ENCODE peak calls at places on chromosomes 4 and X, in four cellular contexts. One of them, this sample, is unnamed.
A peak's percentile ranks its signal among the peaks of the same experiment; 100 is the strongest.

GRCh38 chr4:21801661-21802355 is 146.8 kb downstream of the KCNIP4 start:
- DNase-seq in K562: no peak
- DNase-seq in GM12878: no peak
- DNase-seq in HCT116: no peak
- DNase-seq in this sample: no peak

GRCh38 chr4:158750379-158750778 is 18.4 kb upstream of the FNIP2 start:
- DNase-seq in K562: no peak
- DNase-seq in HCT116: no peak
- DNase-seq in GM12878: no peak
- DNase-seq in this sample: no peak

GRCh38 chr4:8081171-8081570 is 77.4 kb downstream of the ABLIM2 start:
- DNase-seq in K562: no peak
- DNase-seq in HCT116: no peak
- DNase-seq in GM12878: no peak
- DNase-seq in this sample: no peak

GRCh38 chr4:74038161-74039064 is at the start of gene CXCL3:
- DNase-seq in HCT116: no peak
- DNase-seq in K562: peak; percentile 85
- DNase-seq in GM12878: no peak
- DNase-seq in this sample: no peak

GRCh38 chrX:102155806-102156179 is at the start of gene BEX5:
- DNase-seq in HCT116: no peak
- DNase-seq in K562: peak; percentile 34
- DNase-seq in GM12878: no peak
- DNase-seq in this sample: peak; percentile 58

GRCh38 chr4:10283761-10284160 is 167.2 kb upstream of the WDR1 start:
- DNase-seq in HCT116: no peak
- DNase-seq in GM12878: no peak
- DNase-seq in K562: no peak
- DNase-seq in this sample: no peak

GRCh38 chr4:97653701-97654100 is 489.6 kb downstream of the STPG2 start:
- DNase-seq in HCT116: no peak
- DNase-seq in GM12878: no peak
- DNase-seq in K562: no peak
- DNase-seq in this sample: no peak

GRCh38 chrX:32877592-32877991 is 333.8 kb downstream of the DMD start:
- DNase-seq in GM12878: no peak
- DNase-seq in K562: no peak
- DNase-seq in HCT116: no peak
- DNase-seq in this sample: peak; percentile 8

GRCh38 chrX:18210470-18210869 is 10.2 kb downstream of the BEND2 start:
- DNase-seq in GM12878: no peak
- DNase-seq in K562: no peak
- DNase-seq in HCT116: no peak
- DNase-seq in this sample: no peak

GRCh38 chr4:1597021-1597931 is 86.8 kb downstream of the FAM53A start:
- DNase-seq in K562: no peak
- DNase-seq in GM12878: no peak
- DNase-seq in HCT116: no peak
- DNase-seq in this sample: no peak

GRCh38 chr4:126512998-126513397 is 1119.8 kb upstream of the INTU start:
- DNase-seq in HCT116: no peak
- DNase-seq in GM12878: no peak
- DNase-seq in K562: no peak
- DNase-seq in this sample: no peak

GRCh38 chrX:81174286-81174685 is 27.4 kb downstream of the HMGN5 start:
- DNase-seq in K562: no peak
- DNase-seq in HCT116: no peak
- DNase-seq in GM12878: no peak
- DNase-seq in this sample: no peak

GRCh38 chr4:16136771-16137170 is 52.9 kb upstream of the PROM1 start:
- DNase-seq in HCT116: no peak
- DNase-seq in GM12878: no peak
- DNase-seq in K562: no peak
- DNase-seq in this sample: no peak

GRCh38 chr4:118981839-118982381 is 93.3 kb downstream of the SYNPO2 start:
- DNase-seq in K562: peak; percentile 58
- DNase-seq in HCT116: peak; percentile 55
- DNase-seq in GM12878: no peak
- DNase-seq in this sample: peak; percentile 33

GRCh38 chr4:173151496-173151895 is 17.1 kb upstream of the GALNT7 start:
- DNase-seq in GM12878: no peak
- DNase-seq in HCT116: no peak
- DNase-seq in K562: no peak
- DNase-seq in this sample: no peak

GRCh38 chrX:39261446-39262147 is 460.3 kb downstream of the MID1IP1 start:
- DNase-seq in K562: peak; percentile 24
- DNase-seq in GM12878: no peak
- DNase-seq in HCT116: peak; percentile 8
- DNase-seq in this sample: peak; percentile 36

GRCh38 chrX:38923451-38923969 is 122.3 kb downstream of the MID1IP1 start:
- DNase-seq in GM12878: peak; percentile 79
- DNase-seq in K562: no peak
- DNase-seq in HCT116: no peak
- DNase-seq in this sample: no peak

GRCh38 chr4:86279247-86279960 is 80.4 kb downstream of the MAPK10 start:
- DNase-seq in K562: no peak
- DNase-seq in HCT116: no peak
- DNase-seq in GM12878: no peak
- DNase-seq in this sample: no peak

GRCh38 chr4:23945521-23946017 is 55.7 kb upstream of the PPARGC1A start:
- DNase-seq in K562: no peak
- DNase-seq in HCT116: no peak
- DNase-seq in GM12878: no peak
- DNase-seq in this sample: no peak

GRCh38 chr4:139913995-139914394 is 240.0 kb downstream of the MAML3 start:
- DNase-seq in GM12878: no peak
- DNase-seq in K562: no peak
- DNase-seq in HCT116: no peak
- DNase-seq in this sample: no peak

GRCh38 chrX:40065291-40066046 is 32.3 kb downstream of the BCOR start:
- DNase-seq in GM12878: no peak
- DNase-seq in HCT116: no peak
- DNase-seq in K562: no peak
- DNase-seq in this sample: no peak

GRCh38 chr4:93201471-93201870 is 627.1 kb upstream of the ATOH1 start:
- DNase-seq in HCT116: no peak
- DNase-seq in GM12878: no peak
- DNase-seq in K562: no peak
- DNase-seq in this sample: no peak

GRCh38 chrX:68732906-68733493 is 85.5 kb downstream of the STARD8 start:
- DNase-seq in HCT116: peak; percentile 35
- DNase-seq in GM12878: no peak
- DNase-seq in K562: peak; percentile 73
- DNase-seq in this sample: peak; percentile 59

GRCh38 chrX:13085533-13085932 is 41.1 kb upstream of the FAM9C start:
- DNase-seq in GM12878: peak; percentile 74
- DNase-seq in K562: no peak
- DNase-seq in HCT116: no peak
- DNase-seq in this sample: no peak

GRCh38 chrX:104187931-104188330 is 21.7 kb downstream of the FAM199X start:
- DNase-seq in HCT116: no peak
- DNase-seq in GM12878: no peak
- DNase-seq in K562: no peak
- DNase-seq in this sample: no peak

GRCh38 chr4:92387459-92388069 is 83.8 kb downstream of the GRID2 start:
- DNase-seq in K562: peak; percentile 3
- DNase-seq in GM12878: peak; percentile 4
- DNase-seq in HCT116: peak; percentile 68
- DNase-seq in this sample: peak; percentile 28

GRCh38 chr4:182169987-182170386 is 73.2 kb upstream of the TENM3 start:
- DNase-seq in HCT116: no peak
- DNase-seq in K562: no peak
- DNase-seq in GM12878: no peak
- DNase-seq in this sample: no peak

GRCh38 chr4:69095301-69095731 is 958 bp upstream of the UGT2B7 start:
- DNase-seq in K562: no peak
- DNase-seq in HCT116: no peak
- DNase-seq in GM12878: no peak
- DNase-seq in this sample: no peak

GRCh38 chr4:8768357-8768999 is 103.2 kb downstream of the HMX1 start:
- DNase-seq in GM12878: no peak
- DNase-seq in HCT116: no peak
- DNase-seq in K562: no peak
- DNase-seq in this sample: no peak

GRCh38 chrX:46953137-46953527 is 40.9 kb downstream of the JADE3 start:
- DNase-seq in HCT116: no peak
- DNase-seq in GM12878: peak; percentile 51
- DNase-seq in K562: no peak
- DNase-seq in this sample: no peak

GRCh38 chrX:46959101-46959500 is 46.9 kb downstream of the JADE3 start:
- DNase-seq in K562: no peak
- DNase-seq in HCT116: no peak
- DNase-seq in GM12878: no peak
- DNase-seq in this sample: no peak

GRCh38 chrX:46957299-46957698 is 45.1 kb downstream of the JADE3 start:
- DNase-seq in K562: no peak
- DNase-seq in GM12878: no peak
- DNase-seq in HCT116: no peak
- DNase-seq in this sample: no peak

GRCh38 chrX:46954716-46955115 is 42.5 kb downstream of the JADE3 start:
- DNase-seq in K562: no peak
- DNase-seq in GM12878: no peak
- DNase-seq in HCT116: no peak
- DNase-seq in this sample: no peak

DNA sequence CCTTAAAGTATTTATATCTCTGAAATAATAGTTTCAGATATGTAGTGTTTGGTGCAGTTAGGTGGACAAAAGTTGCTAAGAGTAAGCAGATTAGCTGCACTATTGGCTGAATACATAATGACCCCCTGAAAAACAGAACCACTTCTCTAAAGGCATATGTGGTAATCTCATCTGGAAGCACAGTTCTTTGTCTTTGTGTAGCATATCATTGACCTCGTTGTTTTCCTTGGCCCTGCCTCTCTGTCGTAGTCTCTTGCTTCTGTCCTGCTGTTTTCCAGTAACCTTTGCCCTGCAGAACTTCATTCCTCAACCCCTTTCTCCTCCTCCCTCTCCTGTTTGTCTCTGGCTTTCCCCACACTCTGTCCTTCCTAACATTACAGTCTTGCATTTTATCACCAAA is 41.4 kb downstream of the JADE3 start:
- DNase-seq in GM12878: no peak
- DNase-seq in K562: no peak
- DNase-seq in HCT116: no peak
- DNase-seq in this sample: peak; percentile 48
- TF ChIP-seq ZNF274 in GM12878: no peak
- TF ChIP-seq ZNF274 in K562: no peak
- TF ChIP-seq ZNF274 in HCT116: no peak
- TF ChIP-seq ZNF274 in this sample: no peak

DNA sequence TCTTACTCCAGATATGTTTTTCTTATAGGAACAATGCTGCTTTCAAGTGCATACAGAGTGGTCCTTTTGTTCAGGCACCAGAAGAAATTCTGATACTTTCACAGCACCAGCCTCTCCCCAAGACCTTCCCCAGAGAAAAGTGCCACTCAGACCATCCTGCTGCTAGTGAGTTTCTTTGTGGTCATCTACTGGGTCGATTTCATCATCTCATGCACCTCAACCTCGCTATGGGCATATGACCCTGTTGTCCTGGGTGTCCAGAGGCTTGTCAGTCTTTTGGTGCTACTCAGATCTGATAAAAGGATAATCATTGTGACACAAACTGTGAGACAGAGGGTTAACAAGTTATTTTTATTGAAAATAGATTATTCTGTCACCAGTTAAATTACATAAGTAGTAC is 39.5 kb downstream of the WDR13 start:
- DNase-seq in K562: no peak
- DNase-seq in GM12878: no peak
- DNase-seq in HCT116: no peak
- DNase-seq in this sample: no peak
- H3K9ac ChIP-seq in K562: no peak overlapping the region
- H3K9ac ChIP-seq in GM12878: no peak overlapping the region
- H3K9ac ChIP-seq in HCT116: no peak overlapping the region
- H3K9ac ChIP-seq in this sample: no peak overlapping the region

DNA sequence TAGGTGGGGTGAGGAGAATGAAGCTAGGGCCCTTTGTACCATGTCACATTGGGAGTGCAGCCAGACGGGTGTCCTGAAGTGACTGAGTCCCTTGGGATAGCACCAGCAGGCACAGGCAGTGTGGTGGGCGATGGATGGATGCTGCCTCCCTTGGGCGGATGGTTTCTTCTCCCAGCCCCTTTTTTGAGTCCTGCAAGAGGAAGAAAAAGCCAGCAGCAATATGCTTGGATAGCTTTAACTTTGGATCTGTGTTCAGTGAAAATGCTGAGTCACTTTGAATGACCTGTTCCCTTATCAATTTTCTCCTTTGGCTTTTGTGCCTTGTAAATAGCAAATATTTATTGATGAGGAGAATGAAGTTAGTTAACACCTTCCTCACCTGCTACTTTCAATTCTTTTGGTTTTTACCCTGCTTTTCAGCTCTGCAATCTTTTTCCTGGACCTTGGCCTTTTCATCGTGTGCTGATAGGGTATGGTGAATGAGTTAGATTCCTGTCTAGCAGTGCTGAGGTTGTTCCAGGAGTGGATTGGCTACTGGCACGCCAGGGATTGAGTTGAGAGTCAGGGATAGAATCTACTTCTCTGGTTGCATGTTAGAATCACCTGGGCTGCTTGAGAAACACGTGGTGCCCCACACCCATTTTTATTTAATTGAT is 10.2 kb downstream of the DCUN1D4 start:
- DNase-seq in HCT116: no peak
- DNase-seq in GM12878: no peak
- DNase-seq in K562: peak; percentile 26
- DNase-seq in this sample: no peak
- H3K9me3 ChIP-seq in HCT116: no peaks in the 10 kb centered on the region
- H3K9me3 ChIP-seq in GM12878: no peaks in the 10 kb centered on the region
- H3K9me3 ChIP-seq in K562: no peaks in the 10 kb centered on the region
- H3K9me3 ChIP-seq in this sample: no peaks in the 10 kb centered on the region

GRCh38 chrX:9832811-9833210 is 46.6 kb downstream of the SHROOM2 start:
- DNase-seq in K562: no peak
- DNase-seq in HCT116: no peak
- DNase-seq in GM12878: no peak
- DNase-seq in this sample: peak; percentile 72
- TF ChIP-seq ZNF274 in K562: no peak
- TF ChIP-seq ZNF274 in HCT116: no peak
- TF ChIP-seq ZNF274 in GM12878: no peak
- TF ChIP-seq ZNF274 in this sample: no peak

DNA sequence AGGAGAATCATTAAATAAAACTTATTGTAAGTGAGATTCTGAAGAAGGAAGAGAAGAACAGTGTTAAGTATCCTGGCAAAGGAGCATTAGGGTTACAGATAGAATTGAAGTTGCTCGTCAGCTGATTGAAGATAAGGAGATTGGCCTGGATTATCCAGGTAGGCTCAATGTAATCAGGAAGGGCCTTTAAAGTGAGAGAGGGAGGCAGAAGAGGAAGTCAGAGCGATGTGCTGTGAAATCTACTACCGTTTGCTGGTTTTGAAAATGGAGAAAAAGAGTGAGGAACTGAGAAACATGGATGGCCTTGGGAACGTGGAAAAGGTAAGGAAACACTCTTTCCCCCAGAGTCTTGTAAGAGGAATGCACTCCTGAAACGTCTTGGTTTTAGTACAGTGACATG is 245.7 kb downstream of the ANTXR2 start:
- DNase-seq in K562: no peak
- DNase-seq in GM12878: no peak
- DNase-seq in HCT116: no peak
- DNase-seq in this sample: no peak
- H3K9ac ChIP-seq in K562: no peak overlapping the region
- H3K9ac ChIP-seq in GM12878: no peak overlapping the region
- H3K9ac ChIP-seq in HCT116: no peak overlapping the region
- H3K9ac ChIP-seq in this sample: no peak overlapping the region

GRCh38 chrX:154597221-154597620 is 12.3 kb downstream of the CTAG1A start:
- DNase-seq in HCT116: no peak
- DNase-seq in GM12878: no peak
- DNase-seq in K562: no peak
- DNase-seq in this sample: no peak
- H3K9me3 ChIP-seq in HCT116: no peaks in the 10 kb centered on the region
- H3K9me3 ChIP-seq in GM12878: no peaks in the 10 kb centered on the region
- H3K9me3 ChIP-seq in K562: no peaks in the 10 kb centered on the region
- H3K9me3 ChIP-seq in this sample: peaks cover 19% of the 10 kb centered on the region

This sample was measured in NT2/D1.